ENCODE peak calls at places on chromosomes 13 and 19, in five cellular contexts. X, L, G, S and O are unnamed samples.

GRCh38 chr19:55552620-55553019 is 7.3 kb upstream of the SBK3 start:
- DNase-seq in X (no peak), L (peak), G (no peak), S (peak), O (no peak)

GRCh38 chr19:49589391-49589790 is 1.6 kb upstream of the PRR12 start:
- DNase-seq in X (no peak), L (no peak), G (no peak), S (no peak), O (no peak)

GRCh38 chr13:51341232-51341631 is 1.7 kb downstream of the SERPINE3 start:
- DNase-seq in X (no peak), L (no peak), G (no peak), S (no peak), O (no peak)

GRCh38 chr13:71316964-71317363 is 550.0 kb downstream of the DACH1 start:
- DNase-seq in X (no peak), L (no peak), G (no peak), S (no peak), O (no peak)

GRCh38 chr13:27770809-27771208 is 21.5 kb upstream of the GSX1 start:
- DNase-seq in X (no peak), L (peak), G (no peak), S (no peak), O (no peak)

GRCh38 chr13:26656919-26657318 is 99.4 kb downstream of the WASF3 start:
- DNase-seq in X (peak), L (peak), G (no peak), S (peak), O (no peak)

GRCh38 chr19:11479090-11479469 is 1.8 kb downstream of the ELAVL3 start:
- DNase-seq in X (no peak), L (no peak), G (no peak), S (no peak), O (no peak)

GRCh38 chr19:28726533-28726932 is 486.4 kb downstream of the UQCRFS1 start:
- DNase-seq in X (no peak), L (no peak), G (no peak), S (no peak), O (no peak)

GRCh38 chr19:36026091-36026876 is 6.4 kb downstream of the CLIP3 start:
- DNase-seq in X (no peak), L (no peak), G (no peak), S (no peak), O (no peak)

GRCh38 chr13:52848455-52849190 is at the start of gene PCDH8:
- DNase-seq in X (peak), L (no peak), G (no peak), S (no peak), O (no peak)

GRCh38 chr13:98370806-98371553 is 193.9 kb upstream of the RNF113B start:
- DNase-seq in X (no peak), L (peak), G (no peak), S (peak), O (no peak)

GRCh38 chr19:39168258-39169142 is 28.3 kb upstream of the NCCRP1 start:
- DNase-seq in X (no peak), L (no peak), G (no peak), S (no peak), O (no peak)

GRCh38 chr19:32869369-32870153 is at the start of gene SLC7A9:
- DNase-seq in X (no peak), L (no peak), G (no peak), S (no peak), O (no peak)

GRCh38 chr13:30123575-30123974 is 183.8 kb downstream of the KATNAL1 start:
- DNase-seq in X (no peak), L (no peak), G (no peak), S (no peak), O (no peak)

GRCh38 chr13:99980201-99981114 is 1.1 kb upstream of the ZIC2 start:
- DNase-seq in X (peak), L (peak), G (peak), S (peak), O (peak)